ENCODE peak calls at places on chromosomes 12 and 14, in six cellular contexts. One of them, this sample, is unnamed.

GRCh38 chr14:91372680-91373495 is 44.7 kb downstream of the CCDC88C start:
- DNase-seq in foreskin fibroblast: no peak
- DNase-seq in GM04503: no peak
- DNase-seq in natural killer cell: peak; percentile 48
- DNase-seq in naive thymus-derived CD4-positive, alpha-beta T cell: no peak
- DNase-seq in stimulated activated effector memory CD8-positive, alpha-beta T cell treated with anti-CD3 and anti-CD28 coated beads, Interleukin-12 subunit alpha, Interleukin-12 subunit beta, amount 100 ng/mL, for 72 hours: no peak
- DNase-seq in this sample: no peak

GRCh38 chr14:100051543-100051942 is 13.7 kb upstream of the EVL start:
- DNase-seq in GM04503: no peak
- DNase-seq in naive thymus-derived CD4-positive, alpha-beta T cell: no peak
- DNase-seq in foreskin fibroblast: no peak
- DNase-seq in natural killer cell: no peak
- DNase-seq in stimulated activated effector memory CD8-positive, alpha-beta T cell treated with anti-CD3 and anti-CD28 coated beads, Interleukin-12 subunit alpha, Interleukin-12 subunit beta, amount 100 ng/mL, for 72 hours: no peak
- DNase-seq in this sample: no peak

GRCh38 chr14:36952702-36953101 is 219.7 kb downstream of the SLC25A21 start:
- DNase-seq in GM04503: peak; percentile 44
- DNase-seq in foreskin fibroblast: no peak
- DNase-seq in naive thymus-derived CD4-positive, alpha-beta T cell: no peak
- DNase-seq in stimulated activated effector memory CD8-positive, alpha-beta T cell treated with anti-CD3 and anti-CD28 coated beads, Interleukin-12 subunit alpha, Interleukin-12 subunit beta, amount 100 ng/mL, for 72 hours: no peak
- DNase-seq in natural killer cell: no peak
- DNase-seq in this sample: no peak

GRCh38 chr14:42884100-42884499 is 1277.4 kb downstream of the LRFN5 start:
- DNase-seq in stimulated activated effector memory CD8-positive, alpha-beta T cell treated with anti-CD3 and anti-CD28 coated beads, Interleukin-12 subunit alpha, Interleukin-12 subunit beta, amount 100 ng/mL, for 72 hours: no peak
- DNase-seq in GM04503: no peak
- DNase-seq in naive thymus-derived CD4-positive, alpha-beta T cell: no peak
- DNase-seq in foreskin fibroblast: peak; percentile 26
- DNase-seq in natural killer cell: no peak
- DNase-seq in this sample: no peak

GRCh38 chr14:54902521-54903420 is at the start of gene GCH1:
- DNase-seq in GM04503: no peak
- DNase-seq in foreskin fibroblast: peak; percentile 19
- DNase-seq in naive thymus-derived CD4-positive, alpha-beta T cell: peak; percentile 78
- DNase-seq in natural killer cell: peak; percentile 77
- DNase-seq in stimulated activated effector memory CD8-positive, alpha-beta T cell treated with anti-CD3 and anti-CD28 coated beads, Interleukin-12 subunit alpha, Interleukin-12 subunit beta, amount 100 ng/mL, for 72 hours: peak; percentile 69
- DNase-seq in this sample: peak; percentile 81

GRCh38 chr14:75452324-75452723 is 24.5 kb downstream of the JDP2 start:
- DNase-seq in natural killer cell: no peak
- DNase-seq in GM04503: no peak
- DNase-seq in stimulated activated effector memory CD8-positive, alpha-beta T cell treated with anti-CD3 and anti-CD28 coated beads, Interleukin-12 subunit alpha, Interleukin-12 subunit beta, amount 100 ng/mL, for 72 hours: no peak
- DNase-seq in naive thymus-derived CD4-positive, alpha-beta T cell: no peak
- DNase-seq in foreskin fibroblast: peak; percentile 23
- DNase-seq in this sample: no peak

GRCh38 chr12:52454411-52455201 is 2.7 kb upstream of the KRT6B start:
- DNase-seq in foreskin fibroblast: no peak
- DNase-seq in natural killer cell: no peak
- DNase-seq in naive thymus-derived CD4-positive, alpha-beta T cell: no peak
- DNase-seq in GM04503: no peak
- DNase-seq in stimulated activated effector memory CD8-positive, alpha-beta T cell treated with anti-CD3 and anti-CD28 coated beads, Interleukin-12 subunit alpha, Interleukin-12 subunit beta, amount 100 ng/mL, for 72 hours: no peak
- DNase-seq in this sample: no peak

GRCh38 chr12:124512667-124513296 is 54.6 kb downstream of the NCOR2 start:
- DNase-seq in naive thymus-derived CD4-positive, alpha-beta T cell: no peak
- DNase-seq in natural killer cell: no peak
- DNase-seq in foreskin fibroblast: peak; percentile 97
- DNase-seq in stimulated activated effector memory CD8-positive, alpha-beta T cell treated with anti-CD3 and anti-CD28 coated beads, Interleukin-12 subunit alpha, Interleukin-12 subunit beta, amount 100 ng/mL, for 72 hours: no peak
- DNase-seq in GM04503: peak; percentile 71
- DNase-seq in this sample: no peak

GRCh38 chr12:80056232-80056631 is 43.1 kb upstream of the OTOGL start:
- DNase-seq in naive thymus-derived CD4-positive, alpha-beta T cell: no peak
- DNase-seq in foreskin fibroblast: no peak
- DNase-seq in stimulated activated effector memory CD8-positive, alpha-beta T cell treated with anti-CD3 and anti-CD28 coated beads, Interleukin-12 subunit alpha, Interleukin-12 subunit beta, amount 100 ng/mL, for 72 hours: no peak
- DNase-seq in natural killer cell: no peak
- DNase-seq in GM04503: no peak
- DNase-seq in this sample: no peak

GRCh38 chr12:22250762-22251161 is 83.7 kb downstream of the ST8SIA1 start:
- DNase-seq in naive thymus-derived CD4-positive, alpha-beta T cell: no peak
- DNase-seq in foreskin fibroblast: no peak
- DNase-seq in GM04503: no peak
- DNase-seq in natural killer cell: no peak
- DNase-seq in stimulated activated effector memory CD8-positive, alpha-beta T cell treated with anti-CD3 and anti-CD28 coated beads, Interleukin-12 subunit alpha, Interleukin-12 subunit beta, amount 100 ng/mL, for 72 hours: no peak
- DNase-seq in this sample: no peak

GRCh38 chr14:80577599-80577998 is 363.9 kb downstream of the CEP128 start:
- DNase-seq in stimulated activated effector memory CD8-positive, alpha-beta T cell treated with anti-CD3 and anti-CD28 coated beads, Interleukin-12 subunit alpha, Interleukin-12 subunit beta, amount 100 ng/mL, for 72 hours: no peak
- DNase-seq in GM04503: no peak
- DNase-seq in naive thymus-derived CD4-positive, alpha-beta T cell: no peak
- DNase-seq in natural killer cell: no peak
- DNase-seq in foreskin fibroblast: no peak
- DNase-seq in this sample: no peak

GRCh38 chr14:68810173-68811153 is 17.6 kb upstream of the ZFP36L1 start:
- DNase-seq in foreskin fibroblast: no peak
- DNase-seq in natural killer cell: no peak
- DNase-seq in stimulated activated effector memory CD8-positive, alpha-beta T cell treated with anti-CD3 and anti-CD28 coated beads, Interleukin-12 subunit alpha, Interleukin-12 subunit beta, amount 100 ng/mL, for 72 hours: no peak
- DNase-seq in GM04503: no peak
- DNase-seq in naive thymus-derived CD4-positive, alpha-beta T cell: no peak
- DNase-seq in this sample: peak; percentile 32

GRCh38 chr12:26318661-26319068 is 123.3 kb downstream of the SSPN start:
- DNase-seq in foreskin fibroblast: peak; percentile 81
- DNase-seq in naive thymus-derived CD4-positive, alpha-beta T cell: no peak
- DNase-seq in stimulated activated effector memory CD8-positive, alpha-beta T cell treated with anti-CD3 and anti-CD28 coated beads, Interleukin-12 subunit alpha, Interleukin-12 subunit beta, amount 100 ng/mL, for 72 hours: no peak
- DNase-seq in GM04503: no peak
- DNase-seq in natural killer cell: no peak
- DNase-seq in this sample: no peak

GRCh38 chr14:22476882-22477281 is 112.1 kb downstream of the DAD1 start:
- DNase-seq in naive thymus-derived CD4-positive, alpha-beta T cell: no peak
- DNase-seq in stimulated activated effector memory CD8-positive, alpha-beta T cell treated with anti-CD3 and anti-CD28 coated beads, Interleukin-12 subunit alpha, Interleukin-12 subunit beta, amount 100 ng/mL, for 72 hours: no peak
- DNase-seq in foreskin fibroblast: no peak
- DNase-seq in natural killer cell: no peak
- DNase-seq in GM04503: no peak
- DNase-seq in this sample: no peak

This sample was measured in type B pancreatic cell.